ENCODE peak calls at places on chromosomes 13 and 19, in four cellular contexts. J is SK-N-SH, V is GM12878, Y is HepG2. H is an unnamed sample.

GRCh38 chr19:5192568-5192967 is 148.0 kb downstream of the PTPRS start:
- DNase-seq in J (no peak), V (no peak), Y (no peak), H (peak; percentile 50)

GRCh38 chr19:7917292-7918061 is 2.7 kb upstream of the SNAPC2 start:
- DNase-seq in J (peak; percentile 83), V (no peak), Y (no peak), H (peak; percentile 86)

GRCh38 chr13:99326012-99326411 is 18.8 kb upstream of the GPR183 start:
- DNase-seq in J (no peak), V (no peak), Y (no peak), H (no peak)

GRCh38 chr19:30682576-30683536 is 310.7 kb downstream of the ZNF536 start:
- DNase-seq in J (peak; percentile 88), V (no peak), Y (peak; percentile 35), H (peak; percentile 82)

GRCh38 chr13:67619346-67619745 is 389.2 kb upstream of the PCDH9 start:
- DNase-seq in J (no peak), V (no peak), Y (no peak), H (no peak)

GRCh38 chr19:13159713-13160112 is 9.5 kb downstream of the IER2 start:
- DNase-seq in J (no peak), V (no peak), Y (no peak), H (no peak)

GRCh38 chr19:56769650-56770049 is 70.9 kb downstream of the PEG3 start:
- DNase-seq in J (no peak), V (no peak), Y (no peak), H (no peak)

GRCh38 chr13:80276371-80277289 is 64.3 kb downstream of the SPRY2 start:
- DNase-seq in J (no peak), V (no peak), Y (peak; percentile 15), H (peak; percentile 17)

GRCh38 chr19:16619456-16619855 is 8.5 kb downstream of the MED26 start:
- DNase-seq in J (no peak), V (no peak), Y (no peak), H (no peak)

GRCh38 chr13:85693889-85694511 is 105.2 kb downstream of the SLITRK6 start:
- DNase-seq in J (no peak), V (no peak), Y (no peak), H (no peak)

GRCh38 chr13:77896977-77897376 is 21.7 kb downstream of the EDNRB start:
- DNase-seq in J (no peak), V (no peak), Y (no peak), H (no peak)

GRCh38 chr13:94917814-94918213 is 205.5 kb upstream of the SOX21 start:
- DNase-seq in J (no peak), V (no peak), Y (no peak), H (peak; percentile 9)

GRCh38 chr13:30529085-30529815 is 63.5 kb upstream of the HMGB1 start:
- DNase-seq in J (no peak), V (peak; percentile 30), Y (no peak), H (no peak)

GRCh38 chr19:11530432-11530831 is 1.5 kb upstream of the ECSIT start:
- DNase-seq in J (peak; percentile 89), V (no peak), Y (peak; percentile 95), H (peak; percentile 83)

GRCh38 chr13:77305276-77305675 is 21.6 kb downstream of the MYCBP2 start:
- DNase-seq in J (no peak), V (no peak), Y (no peak), H (no peak)

GRCh38 chr13:94054159-94054558 is 425.3 kb downstream of the DCT start:
- DNase-seq in J (peak; percentile 21), V (no peak), Y (no peak), H (no peak)

GRCh38 chr19:30070970-30071632 is 129.1 kb downstream of the URI1 start:
- DNase-seq in J (peak; percentile 92), V (no peak), Y (no peak), H (no peak)

GRCh38 chr13:73466561-73466960 is 407.8 kb downstream of the KLF5 start:
- DNase-seq in J (no peak), V (no peak), Y (no peak), H (no peak)

GRCh38 chr19:802888-803561 is 5.8 kb downstream of the PTBP1 start:
- DNase-seq in J (no peak), V (no peak), Y (no peak), H (no peak)

GRCh38 chr19:17156296-17156946 is 58.7 kb upstream of the USE1 start:
- DNase-seq in J (no peak), V (no peak), Y (no peak), H (no peak)

GRCh38 chr13:55990631-55991030 is 1150.1 kb upstream of the PRR20A start:
- DNase-seq in J (no peak), V (no peak), Y (no peak), H (no peak)

GRCh38 chr13:49560270-49561063 is 24.9 kb downstream of the RCBTB1 start:
- DNase-seq in J (no peak), V (no peak), Y (peak; percentile 68), H (no peak)

GRCh38 chr13:95315752-95316151 is 14.5 kb upstream of the ABCC4 start:
- DNase-seq in J (no peak), V (no peak), Y (no peak), H (no peak)

GRCh38 chr13:73465629-73465974 is 406.8 kb downstream of the KLF5 start:
- DNase-seq in J (no peak), V (no peak), Y (no peak), H (no peak)

GRCh38 chr19:5321851-5322681 is 18.5 kb downstream of the PTPRS start:
- DNase-seq in J (peak; percentile 51), V (peak; percentile 72), Y (no peak), H (no peak)

GRCh38 chr19:5588441-5588840 is 20.7 kb upstream of the TINCR start:
- DNase-seq in J (no peak), V (no peak), Y (no peak), H (no peak)

GRCh38 chr19:31220540-31220939 is 128.7 kb downstream of the TSHZ3 start:
- DNase-seq in J (no peak), V (no peak), Y (no peak), H (no peak)

GRCh38 chr13:78603240-78603947 is at the start of gene POU4F1:
- DNase-seq in J (peak; percentile 90), V (peak; percentile 19), Y (peak; percentile 72), H (peak; percentile 90)

GRCh38 chr13:59638404-59638803 is 525.3 kb downstream of the DIAPH3 start:
- DNase-seq in J (no peak), V (no peak), Y (no peak), H (no peak)

GRCh38 chr19:49939721-49940481 is 10.6 kb upstream of the NUP62 start:
- DNase-seq in J (no peak), V (no peak), Y (no peak), H (no peak)

GRCh38 chr13:71626396-71626795 is 240.6 kb downstream of the DACH1 start:
- DNase-seq in J (no peak), V (no peak), Y (no peak), H (no peak)

GRCh38 chr13:76009491-76009890 is 373.4 kb downstream of the LMO7 start:
- DNase-seq in J (no peak), V (no peak), Y (no peak), H (no peak)

GRCh38 chr13:75687145-75687763 is 51.1 kb downstream of the LMO7 start:
- DNase-seq in J (peak; percentile 10), V (no peak), Y (peak; percentile 46), H (no peak)

GRCh38 chr19:43672061-43672679 is 2.2 kb upstream of the PLAUR start:
- DNase-seq in J (no peak), V (no peak), Y (no peak), H (no peak)

GRCh38 chr19:41320568-41320967 is 10.6 kb downstream of the CCDC97 start:
- DNase-seq in J (no peak), V (no peak), Y (no peak), H (no peak)

GRCh38 chr19:11064831-11065303 is 24.4 kb upstream of the LDLR start:
- DNase-seq in J (no peak), V (no peak), Y (no peak), H (no peak)

GRCh38 chr13:69094485-69094884 is 1013.1 kb upstream of the ATXN8OS start:
- DNase-seq in J (no peak), V (no peak), Y (no peak), H (no peak)

GRCh38 chr19:7450243-7451223 is 38.3 kb downstream of the PEX11G start:
- DNase-seq in J (no peak), V (peak; percentile 49), Y (peak; percentile 32), H (no peak)

GRCh38 chr19:19315444-19315843 is 4.9 kb downstream of the SUGP1 start:
- DNase-seq in J (no peak), V (no peak), Y (no peak), H (no peak)

GRCh38 chr19:4080473-4080872 is 13.8 kb upstream of the ZBTB7A start:
- DNase-seq in J (no peak), V (no peak), Y (no peak), H (no peak)

GRCh38 chr19:4071610-4072009 is 4.9 kb upstream of the ZBTB7A start:
- DNase-seq in J (no peak), V (no peak), Y (no peak), H (no peak)

GRCh38 chr19:4077800-4078683 is 11.3 kb upstream of the ZBTB7A start:
- DNase-seq in J (no peak), V (no peak), Y (no peak), H (no peak)

GRCh38 chr19:4077011-4077382 is 10.3 kb upstream of the ZBTB7A start:
- DNase-seq in J (no peak), V (no peak), Y (no peak), H (no peak)

DNA sequence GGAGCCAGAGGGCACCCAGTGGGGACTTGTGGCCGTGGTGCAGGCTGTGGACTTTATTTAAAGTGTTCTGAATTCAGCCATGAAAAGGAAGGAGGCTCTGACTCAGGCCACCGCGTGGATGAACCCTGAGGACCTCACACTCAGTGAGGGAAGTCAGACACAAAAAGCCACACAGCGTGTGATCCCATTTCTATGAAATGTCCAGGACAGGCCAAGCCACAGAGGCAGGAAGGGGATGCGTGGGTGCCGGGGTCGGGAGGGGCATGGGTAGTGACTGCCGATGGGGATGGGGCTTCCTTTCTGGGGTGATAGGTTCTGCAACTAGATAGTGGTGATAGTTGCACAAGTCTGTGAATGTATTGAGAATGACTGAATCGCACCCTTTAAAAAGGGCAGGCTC is 8.7 kb upstream of the ZBTB7A start:
- DNase-seq in J (no peak), V (no peak), Y (no peak), H (no peak)
- TF ChIP-seq TCF12 in J (no peak), V (no peak), Y (no peak), H (no peak)

DNA sequence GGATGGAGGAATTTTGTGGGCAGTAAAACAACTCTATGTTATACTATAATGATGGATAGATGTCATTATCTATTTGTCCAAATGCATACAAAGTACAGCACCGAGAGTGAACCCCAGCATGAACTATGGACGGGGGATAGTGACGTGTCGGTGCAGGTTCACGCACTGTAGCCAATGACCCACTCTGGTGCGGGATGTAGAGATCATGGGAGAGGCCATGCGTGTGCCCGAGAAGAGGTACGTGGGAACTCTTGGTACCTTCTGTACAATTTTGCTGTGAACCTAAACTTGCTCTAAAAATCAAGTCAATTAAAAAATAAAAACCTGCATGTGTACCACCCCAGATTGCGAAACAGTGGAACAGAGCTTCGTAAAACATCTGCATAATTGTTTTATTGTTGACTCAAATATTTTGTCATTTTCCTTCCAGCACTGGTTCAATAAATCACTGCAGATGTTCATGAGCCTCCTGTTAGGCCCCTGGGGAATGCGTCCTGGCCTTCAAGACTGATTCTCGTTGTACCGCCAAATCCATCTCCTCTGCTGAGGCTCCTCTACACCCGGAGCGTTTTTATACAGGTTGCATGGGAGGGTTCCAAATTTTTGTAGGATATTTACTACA is 30.9 kb downstream of the COL4A1 start:
- DNase-seq in J (no peak), V (no peak), Y (no peak), H (no peak)
- TF ChIP-seq TCF12 in J (no peak), V (no peak), Y (no peak), H (no peak)

GRCh38 chr13:43804461-43805070 is 17.8 kb upstream of the ENOX1 start:
- DNase-seq in J (peak; percentile 66), V (peak; percentile 13), Y (peak; percentile 39), H (no peak)
- TF ChIP-seq TCF12 in J (no peak), V (no peak), Y (no peak), H (no peak)

GRCh38 chr13:110387451-110388140 is 80.5 kb downstream of the COL4A2 start:
- DNase-seq in J (no peak), V (no peak), Y (no peak), H (no peak)
- TF ChIP-seq TCF12 in J (no peak), V (peak; percentile 10), Y (no peak), H (no peak)

H was measured in H1.